ENCODE peak calls at places on chromosomes 6 and 20, in six cellular contexts. One of them, this sample, is unnamed.

GRCh38 chr6:83824388-83824801 is 28.8 kb upstream of the RIPPLY2 start:
- DNase-seq in IMR-90: peak; percentile 12
- DNase-seq in mesendoderm: peak; percentile 53
- DNase-seq in mesenchymal stem cell: peak; percentile 87
- DNase-seq in H1: no peak
- DNase-seq in trophoblast cell: no peak
- DNase-seq in this sample: no peak

GRCh38 chr6:25202505-25202904 is 76.7 kb upstream of the CARMIL1 start:
- DNase-seq in IMR-90: peak; percentile 89
- DNase-seq in mesendoderm: no peak
- DNase-seq in mesenchymal stem cell: peak; percentile 69
- DNase-seq in H1: no peak
- DNase-seq in trophoblast cell: no peak
- DNase-seq in this sample: no peak

GRCh38 chr6:16871047-16871446 is 109.8 kb upstream of the ATXN1 start:
- DNase-seq in IMR-90: no peak
- DNase-seq in mesendoderm: no peak
- DNase-seq in mesenchymal stem cell: no peak
- DNase-seq in H1: no peak
- DNase-seq in trophoblast cell: no peak
- DNase-seq in this sample: no peak

GRCh38 chr6:107495196-107495643 is 5.3 kb downstream of the SOBP start:
- DNase-seq in IMR-90: peak; percentile 78
- DNase-seq in mesendoderm: no peak
- DNase-seq in mesenchymal stem cell: peak; percentile 70
- DNase-seq in H1: no peak
- DNase-seq in trophoblast cell: no peak
- DNase-seq in this sample: no peak

GRCh38 chr20:23404196-23404595 is 17.1 kb downstream of the NAPB start:
- DNase-seq in IMR-90: peak; percentile 67
- DNase-seq in mesendoderm: no peak
- DNase-seq in mesenchymal stem cell: peak; percentile 74
- DNase-seq in H1: no peak
- DNase-seq in trophoblast cell: peak; percentile 48
- DNase-seq in this sample: no peak

GRCh38 chr20:63955281-63955845 is 853 bp downstream of the UCKL1 start:
- DNase-seq in IMR-90: no peak
- DNase-seq in mesendoderm: peak; percentile 40
- DNase-seq in mesenchymal stem cell: peak; percentile 57
- DNase-seq in H1: peak; percentile 68
- DNase-seq in trophoblast cell: peak; percentile 41
- DNase-seq in this sample: no peak

GRCh38 chr6:85498596-85499258 is 48.8 kb downstream of the NT5E start:
- DNase-seq in IMR-90: peak; percentile 46
- DNase-seq in mesendoderm: no peak
- DNase-seq in mesenchymal stem cell: peak; percentile 19
- DNase-seq in H1: no peak
- DNase-seq in trophoblast cell: no peak
- DNase-seq in this sample: no peak

GRCh38 chr20:19812696-19813095 is 54.6 kb downstream of the RIN2 start:
- DNase-seq in IMR-90: no peak
- DNase-seq in mesendoderm: no peak
- DNase-seq in mesenchymal stem cell: no peak
- DNase-seq in H1: no peak
- DNase-seq in trophoblast cell: no peak
- DNase-seq in this sample: no peak

GRCh38 chr20:50346372-50347347 is 156.0 kb downstream of the CEBPB start:
- DNase-seq in IMR-90: peak; percentile 92
- DNase-seq in mesendoderm: no peak
- DNase-seq in mesenchymal stem cell: peak; percentile 87
- DNase-seq in H1: no peak
- DNase-seq in trophoblast cell: no peak
- DNase-seq in this sample: no peak

GRCh38 chr6:56887086-56887485 is 67.8 kb upstream of the BEND6 start:
- DNase-seq in IMR-90: no peak
- DNase-seq in mesendoderm: no peak
- DNase-seq in mesenchymal stem cell: no peak
- DNase-seq in H1: no peak
- DNase-seq in trophoblast cell: no peak
- DNase-seq in this sample: no peak

GRCh38 chr6:155426408-155426945 is 29.2 kb downstream of the NOX3 start:
- DNase-seq in IMR-90: no peak
- DNase-seq in mesendoderm: no peak
- DNase-seq in mesenchymal stem cell: no peak
- DNase-seq in H1: no peak
- DNase-seq in trophoblast cell: no peak
- DNase-seq in this sample: no peak

GRCh38 chr6:149938571-149939462 is 3.0 kb upstream of the ULBP2 start:
- DNase-seq in IMR-90: no peak
- DNase-seq in mesendoderm: no peak
- DNase-seq in mesenchymal stem cell: peak; percentile 35
- DNase-seq in H1: peak; percentile 57
- DNase-seq in trophoblast cell: peak; percentile 19
- DNase-seq in this sample: no peak

GRCh38 chr6:169183233-169183632 is 70.4 kb downstream of the THBS2 start:
- DNase-seq in IMR-90: no peak
- DNase-seq in mesendoderm: no peak
- DNase-seq in mesenchymal stem cell: no peak
- DNase-seq in H1: no peak
- DNase-seq in trophoblast cell: no peak
- DNase-seq in this sample: no peak

GRCh38 chr6:125356888-125357287 is 55.1 kb upstream of the HDDC2 start:
- DNase-seq in IMR-90: no peak
- DNase-seq in mesendoderm: peak; percentile 70
- DNase-seq in mesenchymal stem cell: no peak
- DNase-seq in H1: no peak
- DNase-seq in trophoblast cell: no peak
- DNase-seq in this sample: no peak

GRCh38 chr6:13709698-13710551 is 1.7 kb downstream of the RANBP9 start:
- DNase-seq in IMR-90: peak; percentile 79
- DNase-seq in mesendoderm: peak; percentile 52
- DNase-seq in mesenchymal stem cell: peak; percentile 64
- DNase-seq in H1: no peak
- DNase-seq in trophoblast cell: no peak
- DNase-seq in this sample: no peak

GRCh38 chr6:751765-752164 is 58.8 kb upstream of the EXOC2 start:
- DNase-seq in IMR-90: no peak
- DNase-seq in mesendoderm: no peak
- DNase-seq in mesenchymal stem cell: no peak
- DNase-seq in H1: no peak
- DNase-seq in trophoblast cell: no peak
- DNase-seq in this sample: no peak

GRCh38 chr6:137025786-137026730 is 18.7 kb downstream of the IL20RA start:
- DNase-seq in IMR-90: no peak
- DNase-seq in mesendoderm: no peak
- DNase-seq in mesenchymal stem cell: peak; percentile 87
- DNase-seq in H1: no peak
- DNase-seq in trophoblast cell: peak; percentile 68
- DNase-seq in this sample: no peak

GRCh38 chr20:57275334-57275733 is 8.9 kb upstream of the BMP7 start:
- DNase-seq in IMR-90: no peak
- DNase-seq in mesendoderm: no peak
- DNase-seq in mesenchymal stem cell: no peak
- DNase-seq in H1: no peak
- DNase-seq in trophoblast cell: no peak
- DNase-seq in this sample: no peak

GRCh38 chr6:150325093-150325772 is 43.6 kb upstream of the IYD start:
- DNase-seq in IMR-90: no peak
- DNase-seq in mesendoderm: no peak
- DNase-seq in mesenchymal stem cell: no peak
- DNase-seq in H1: no peak
- DNase-seq in trophoblast cell: no peak
- DNase-seq in this sample: no peak

GRCh38 chr20:32329817-32330554 is 28.1 kb upstream of the ASXL1 start:
- DNase-seq in IMR-90: no peak
- DNase-seq in mesendoderm: no peak
- DNase-seq in mesenchymal stem cell: no peak
- DNase-seq in H1: no peak
- DNase-seq in trophoblast cell: no peak
- DNase-seq in this sample: no peak

GRCh38 chr6:113129991-113130390 is 727.2 kb upstream of the MARCKS start:
- DNase-seq in IMR-90: no peak
- DNase-seq in mesendoderm: no peak
- DNase-seq in mesenchymal stem cell: no peak
- DNase-seq in H1: no peak
- DNase-seq in trophoblast cell: no peak
- DNase-seq in this sample: no peak

GRCh38 chr6:155448823-155449789 is 6.5 kb downstream of the NOX3 start:
- DNase-seq in IMR-90: no peak
- DNase-seq in mesendoderm: peak; percentile 83
- DNase-seq in mesenchymal stem cell: peak; percentile 20
- DNase-seq in H1: no peak
- DNase-seq in trophoblast cell: no peak
- DNase-seq in this sample: no peak

GRCh38 chr6:5234869-5235268 is 25.9 kb downstream of the LYRM4 start:
- DNase-seq in IMR-90: no peak
- DNase-seq in mesendoderm: no peak
- DNase-seq in mesenchymal stem cell: no peak
- DNase-seq in H1: no peak
- DNase-seq in trophoblast cell: no peak
- DNase-seq in this sample: no peak

GRCh38 chr6:14129572-14129971 is 12.0 kb downstream of the CD83 start:
- DNase-seq in IMR-90: peak; percentile 80
- DNase-seq in mesendoderm: peak; percentile 76
- DNase-seq in mesenchymal stem cell: peak; percentile 72
- DNase-seq in H1: no peak
- DNase-seq in trophoblast cell: no peak
- DNase-seq in this sample: peak; percentile 48

GRCh38 chr6:159039885-159040258 is 4.9 kb downstream of the TAGAP start:
- DNase-seq in IMR-90: no peak
- DNase-seq in mesendoderm: no peak
- DNase-seq in mesenchymal stem cell: no peak
- DNase-seq in H1: no peak
- DNase-seq in trophoblast cell: no peak
- DNase-seq in this sample: no peak

GRCh38 chr6:44119704-44120262 is 7.5 kb downstream of the MRPL14 start:
- DNase-seq in IMR-90: no peak
- DNase-seq in mesendoderm: no peak
- DNase-seq in mesenchymal stem cell: no peak
- DNase-seq in H1: no peak
- DNase-seq in trophoblast cell: no peak
- DNase-seq in this sample: no peak

GRCh38 chr6:42168650-42169049 is 4.5 kb upstream of the GUCA1A start:
- DNase-seq in IMR-90: no peak
- DNase-seq in mesendoderm: no peak
- DNase-seq in mesenchymal stem cell: no peak
- DNase-seq in H1: no peak
- DNase-seq in trophoblast cell: no peak
- DNase-seq in this sample: no peak

GRCh38 chr6:164554700-164555479 is 754.5 kb downstream of the C6orf118 start:
- DNase-seq in IMR-90: no peak
- DNase-seq in mesendoderm: no peak
- DNase-seq in mesenchymal stem cell: no peak
- DNase-seq in H1: no peak
- DNase-seq in trophoblast cell: no peak
- DNase-seq in this sample: no peak

GRCh38 chr20:8304124-8304800 is 172.2 kb downstream of the PLCB1 start:
- DNase-seq in IMR-90: no peak
- DNase-seq in mesendoderm: no peak
- DNase-seq in mesenchymal stem cell: no peak
- DNase-seq in H1: no peak
- DNase-seq in trophoblast cell: no peak
- DNase-seq in this sample: no peak

GRCh38 chr20:46430921-46431712 is 24.7 kb upstream of the ELMO2 start:
- DNase-seq in IMR-90: no peak
- DNase-seq in mesendoderm: no peak
- DNase-seq in mesenchymal stem cell: no peak
- DNase-seq in H1: no peak
- DNase-seq in trophoblast cell: no peak
- DNase-seq in this sample: peak; percentile 18
- H3K23ac ChIP-seq in IMR-90: no peak overlapping the region
- H3K23ac ChIP-seq in mesendoderm: no peak overlapping the region
- H3K23ac ChIP-seq in mesenchymal stem cell: no peak overlapping the region
- H3K23ac ChIP-seq in H1: no peak overlapping the region
- H3K23ac ChIP-seq in trophoblast cell: no peak overlapping the region
- H3K23ac ChIP-seq in this sample: no peak overlapping the region

DNA sequence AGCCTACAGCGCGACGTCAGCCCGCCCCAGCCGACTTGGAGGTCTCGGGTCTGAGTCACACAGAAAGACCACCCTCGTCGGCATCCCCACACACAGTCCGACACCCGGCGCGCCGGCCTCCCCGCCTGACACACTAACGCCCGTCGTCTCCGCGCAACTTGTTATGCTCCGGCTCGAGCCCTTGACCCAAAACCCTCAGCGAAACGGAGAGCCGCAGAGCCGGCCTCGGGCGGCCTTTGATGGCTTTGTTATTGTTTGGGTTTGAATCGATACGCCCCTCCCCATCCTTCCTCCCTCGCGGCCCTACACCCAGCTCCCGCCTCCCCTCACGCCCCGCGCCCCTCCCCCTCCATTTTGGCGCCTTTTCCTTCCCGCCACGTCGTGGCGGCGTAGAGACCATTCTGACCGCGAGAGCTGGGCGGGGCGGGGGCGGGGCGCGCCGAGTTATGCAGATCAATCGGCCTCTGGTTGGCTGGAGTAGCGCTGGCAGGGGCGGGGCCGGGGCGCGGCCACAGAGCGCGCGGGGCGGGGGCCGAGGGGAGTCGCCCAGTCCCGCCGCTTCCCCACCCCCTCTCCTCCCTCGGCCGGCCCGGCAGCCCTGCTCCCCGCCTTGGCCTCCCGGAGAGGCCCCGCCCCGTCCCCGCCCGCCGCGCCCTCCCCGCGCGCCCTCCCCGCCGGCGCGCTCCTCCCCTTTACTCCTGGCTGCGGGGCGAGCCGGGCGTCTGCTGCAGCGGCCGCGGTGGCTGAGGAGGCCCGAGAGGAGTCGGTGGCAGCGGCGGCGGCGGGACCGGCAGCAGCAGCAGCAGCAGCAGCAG is at the start of gene PIM1:
- DNase-seq in IMR-90: peak; percentile 95
- DNase-seq in mesendoderm: peak; percentile 99
- DNase-seq in mesenchymal stem cell: peak; percentile 97
- DNase-seq in H1: peak; percentile 93
- DNase-seq in trophoblast cell: peak; percentile 92
- DNase-seq in this sample: peak; percentile 99
- H4K8ac ChIP-seq in IMR-90: peak within 1 kb of the TSS; percentile 92
- H4K8ac ChIP-seq in mesendoderm: peak within 1 kb of the TSS; percentile 42
- H4K8ac ChIP-seq in mesenchymal stem cell: peak within 1 kb of the TSS; percentile 88
- H4K8ac ChIP-seq in H1: peak within 1 kb of the TSS; percentile 97
- H4K8ac ChIP-seq in trophoblast cell: peak within 1 kb of the TSS; percentile 51
- H4K8ac ChIP-seq in this sample: no peak within 1 kb of the TSS

GRCh38 chr6:135853227-135853626 is 1.7 kb downstream of the PDE7B start:
- DNase-seq in IMR-90: peak; percentile 41
- DNase-seq in mesendoderm: no peak
- DNase-seq in mesenchymal stem cell: no peak
- DNase-seq in H1: no peak
- DNase-seq in trophoblast cell: no peak
- DNase-seq in this sample: no peak
- H3K4me3 ChIP-seq in IMR-90: peak overlapping the region; percentile 65
- H3K4me3 ChIP-seq in mesendoderm: no peak overlapping the region
- H3K4me3 ChIP-seq in mesenchymal stem cell: no peak overlapping the region
- H3K4me3 ChIP-seq in H1: no peak overlapping the region
- H3K4me3 ChIP-seq in trophoblast cell: no peak overlapping the region
- H3K4me3 ChIP-seq in this sample: no peak overlapping the region

DNA sequence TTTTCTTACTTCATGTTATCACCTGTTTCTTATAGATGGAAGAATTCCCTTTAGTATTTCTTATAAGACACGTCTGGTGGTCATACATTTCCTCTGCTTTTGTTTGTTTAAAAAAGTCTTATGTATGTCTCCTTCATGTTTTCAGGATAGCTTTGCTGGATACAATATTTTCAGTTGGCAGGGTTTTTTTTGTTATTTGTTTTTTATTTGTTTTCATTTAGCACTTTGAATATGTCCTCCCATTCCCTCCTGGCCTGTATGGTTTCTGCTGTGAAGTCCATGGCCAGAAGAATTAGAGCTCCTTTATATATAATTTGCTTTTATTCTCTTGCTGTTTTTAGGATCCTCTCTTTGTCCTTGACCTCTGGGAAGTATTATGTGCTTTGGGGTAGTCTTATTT is 82.7 kb upstream of the RAB32 start:
- DNase-seq in IMR-90: no peak
- DNase-seq in mesendoderm: no peak
- DNase-seq in mesenchymal stem cell: no peak
- DNase-seq in H1: no peak
- DNase-seq in trophoblast cell: no peak
- DNase-seq in this sample: no peak
- H3K23ac ChIP-seq in IMR-90: no peak overlapping the region
- H3K23ac ChIP-seq in mesendoderm: no peak overlapping the region
- H3K23ac ChIP-seq in mesenchymal stem cell: no peak overlapping the region
- H3K23ac ChIP-seq in H1: no peak overlapping the region
- H3K23ac ChIP-seq in trophoblast cell: no peak overlapping the region
- H3K23ac ChIP-seq in this sample: no peak overlapping the region

This sample was measured in neuronal stem cell.